ENCODE peak calls at places on chromosomes 1 and 21, in five cellular contexts. K is left lobe of liver, Y is HTR-8/SVneo, Q is H54, E is adipocyte. R is an unnamed sample.

GRCh38 chr1:203166192-203166940 is 9.3 kb downstream of the MYBPH start:
- DNase-seq in K (peak), Y (no peak), Q (no peak), E (no peak), R (peak)

GRCh38 chr21:14957836-14958235 is 107.0 kb downstream of the NRIP1 start:
- DNase-seq in K (no peak), Y (no peak), Q (no peak), E (peak), R (no peak)

GRCh38 chr1:195717651-195718050 is 890.6 kb downstream of the KCNT2 start:
- DNase-seq in K (no peak), Y (peak), Q (peak), E (peak), R (peak)

GRCh38 chr1:211638246-211638645 is 37.2 kb downstream of the NEK2 start:
- DNase-seq in K (peak), Y (no peak), Q (no peak), E (no peak), R (no peak)

GRCh38 chr1:204331275-204331674 is 28.5 kb downstream of the PLEKHA6 start:
- DNase-seq in K (no peak), Y (no peak), Q (no peak), E (no peak), R (no peak)

GRCh38 chr1:58006421-58007032 is 540.0 kb downstream of the OMA1 start:
- DNase-seq in K (no peak), Y (no peak), Q (no peak), E (no peak), R (no peak)

GRCh38 chr1:112674986-112675727 is 698 bp downstream of the MOV10 start:
- DNase-seq in K (peak), Y (peak), Q (no peak), E (peak), R (peak)

GRCh38 chr1:113391643-113392271 is 1.4 kb downstream of the MAGI3 start:
- DNase-seq in K (no peak), Y (no peak), Q (no peak), E (peak), R (no peak)

GRCh38 chr21:29376556-29376955 is 77.8 kb downstream of the BACH1 start:
- DNase-seq in K (peak), Y (peak), Q (peak), E (no peak), R (peak)

GRCh38 chr1:205275133-205275532 is 46.4 kb downstream of the NUAK2 start:
- DNase-seq in K (no peak), Y (no peak), Q (no peak), E (no peak), R (no peak)

GRCh38 chr1:117574206-117574835 is 31.5 kb upstream of the TENT5C start:
- DNase-seq in K (peak), Y (no peak), Q (no peak), E (no peak), R (no peak)

GRCh38 chr1:226406401-226406881 is 1.5 kb downstream of the PARP1 start:
- DNase-seq in K (no peak), Y (peak), Q (peak), E (peak), R (peak)

GRCh38 chr1:212514056-212514614 is 81.4 kb downstream of the NENF start:
- DNase-seq in K (no peak), Y (peak), Q (peak), E (peak), R (peak)